ENCODE peak calls at places on chromosomes 5 and 9, in six cellular contexts. A, T, Q, Y, P and H are unnamed samples. For H3K79me2, the result is how much of the 10 kb centered on the place peaks cover.

GRCh38 chr9:108478431-108478837 is 377.4 kb downstream of the ACTL7B start:
- DNase-seq in A (peak), T (no peak), P (no peak), Y (no peak), Q (peak), H (no peak)

GRCh38 chr5:158807-159447 is 32.4 kb upstream of the LRRC14B start:
- DNase-seq in T (no peak), Y (no peak), P (no peak), Q (no peak), A (no peak), H (no peak)

GRCh38 chr9:131400627-131401026 is 6.7 kb downstream of the PRRC2B start:
- DNase-seq in T (no peak), A (no peak), P (no peak), Y (no peak), Q (no peak), H (no peak)

GRCh38 chr5:105931782-105932489 is 1738.8 kb downstream of the EFNA5 start:
- DNase-seq in Q (peak), P (no peak), A (no peak), Y (no peak), T (no peak), H (no peak)

GRCh38 chr5:58887721-58888409 is 305.0 kb downstream of the RAB3C start:
- DNase-seq in Y (no peak), T (no peak), P (no peak), A (no peak), Q (no peak), H (no peak)

GRCh38 chr9:124622882-124623281 is 115.7 kb upstream of the NR5A1 start:
- DNase-seq in A (no peak), Y (no peak), P (no peak), Q (no peak), T (no peak), H (no peak)

GRCh38 chr9:82781965-82782392 is 281.0 kb downstream of the RASEF start:
- DNase-seq in P (no peak), Q (peak), A (no peak), T (no peak), Y (no peak), H (no peak)

GRCh38 chr5:108989761-108990392 is 242.2 kb downstream of the FER start:
- DNase-seq in T (no peak), P (no peak), Y (no peak), Q (no peak), A (no peak), H (no peak)

GRCh38 chr5:130708744-130709143 is 456.3 kb downstream of the HINT1 start:
- DNase-seq in T (no peak), P (no peak), A (no peak), Y (no peak), Q (peak), H (no peak)

GRCh38 chr5:154519375-154519774 is 41.3 kb upstream of the HAND1 start:
- DNase-seq in Y (no peak), T (no peak), P (no peak), A (no peak), Q (peak), H (no peak)

GRCh38 chr5:120124961-120125360 is 339.1 kb upstream of the PRR16 start:
- DNase-seq in P (no peak), Q (no peak), A (no peak), Y (no peak), T (no peak), H (no peak)

GRCh38 chr5:83914199-83914598 is 193.5 kb upstream of the HAPLN1 start:
- DNase-seq in Y (no peak), P (no peak), T (no peak), A (no peak), Q (peak), H (no peak)

GRCh38 chr9:130866474-130866965 is 30.1 kb downstream of the QRFP start:
- DNase-seq in P (peak), Q (peak), T (peak), A (peak), Y (peak), H (peak)

GRCh38 chr5:32291591-32291990 is 21.1 kb downstream of the MTMR12 start:
- DNase-seq in Y (no peak), A (no peak), T (no peak), Q (no peak), P (no peak), H (no peak)

GRCh38 chr5:58240286-58240685 is 219.6 kb downstream of the PLK2 start:
- DNase-seq in A (no peak), Y (no peak), T (no peak), Q (peak), P (no peak), H (no peak)

GRCh38 chr9:32991895-32992595 is 9.4 kb downstream of the APTX start:
- DNase-seq in A (no peak), Y (no peak), P (peak), T (no peak), Q (no peak), H (no peak)

GRCh38 chr9:106771618-106772017 is 91.3 kb upstream of the ZNF462 start:
- DNase-seq in T (no peak), P (no peak), A (no peak), Y (no peak), Q (no peak), H (no peak)

GRCh38 chr9:35940474-35941467 is 17.2 kb downstream of the OR2S2 start:
- DNase-seq in Q (peak), P (no peak), Y (no peak), T (peak), A (no peak), H (no peak)

GRCh38 chr9:23779220-23779619 is 46.8 kb downstream of the ELAVL2 start:
- DNase-seq in Q (peak), A (peak), P (no peak), T (no peak), Y (no peak), H (no peak)

GRCh38 chr9:27582794-27583193 is 9.5 kb upstream of the C9orf72 start:
- DNase-seq in Y (no peak), A (no peak), Q (no peak), T (no peak), P (no peak), H (no peak)

GRCh38 chr5:76874088-76874581 is 24.3 kb downstream of the S100Z start:
- DNase-seq in T (no peak), P (no peak), Q (peak), Y (no peak), A (no peak), H (peak)

GRCh38 chr5:124061663-124062062 is 549.7 kb downstream of the CSNK1G3 start:
- DNase-seq in Q (peak), Y (no peak), T (no peak), P (no peak), A (peak), H (no peak)

GRCh38 chr5:68169898-68170297 is 45.7 kb upstream of the PIK3R1 start:
- DNase-seq in Q (no peak), P (no peak), A (no peak), T (no peak), Y (no peak), H (no peak)

DNA sequence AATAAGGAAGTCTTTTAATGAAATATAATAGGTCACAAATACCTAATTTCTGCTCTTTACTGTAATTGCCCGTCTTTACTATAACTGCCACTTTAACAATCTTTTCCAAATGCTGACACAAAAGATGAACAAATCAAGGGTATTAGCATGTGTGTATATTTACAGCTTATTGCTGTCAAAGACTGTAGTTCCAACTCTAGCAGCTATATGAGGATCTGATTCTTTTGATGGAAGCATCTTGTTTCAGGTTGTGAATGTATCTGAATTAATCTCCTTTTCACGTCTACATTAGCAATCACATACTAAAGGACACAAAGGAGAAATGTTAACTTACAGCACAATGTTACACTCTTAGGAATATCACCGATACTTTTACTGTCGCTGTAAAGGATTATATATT is 27.9 kb downstream of the RFX3 start:
- DNase-seq in Q (no peak), P (no peak), A (no peak), Y (no peak), T (no peak), H (no peak)
- H3K79me2 ChIP-seq in Q (under half), P (under half), A (under half), Y (under half), T (under half), H (under half)

GRCh38 chr9:122950263-122950662 is 9.4 kb downstream of the RABGAP1 start:
- DNase-seq in T (no peak), P (no peak), A (no peak), Q (no peak), Y (no peak), H (no peak)

GRCh38 chr9:122949696-122950095 is 8.9 kb downstream of the RABGAP1 start:
- DNase-seq in A (no peak), Y (no peak), Q (no peak), P (no peak), T (no peak), H (no peak)

GRCh38 chr9:122946486-122947003 is 5.7 kb downstream of the RABGAP1 start:
- DNase-seq in Y (no peak), A (no peak), P (no peak), Q (no peak), T (no peak), H (no peak)

GRCh38 chr9:122951056-122951455 is 10.2 kb downstream of the RABGAP1 start:
- DNase-seq in Q (no peak), A (no peak), P (no peak), Y (no peak), T (no peak), H (no peak)

DNA sequence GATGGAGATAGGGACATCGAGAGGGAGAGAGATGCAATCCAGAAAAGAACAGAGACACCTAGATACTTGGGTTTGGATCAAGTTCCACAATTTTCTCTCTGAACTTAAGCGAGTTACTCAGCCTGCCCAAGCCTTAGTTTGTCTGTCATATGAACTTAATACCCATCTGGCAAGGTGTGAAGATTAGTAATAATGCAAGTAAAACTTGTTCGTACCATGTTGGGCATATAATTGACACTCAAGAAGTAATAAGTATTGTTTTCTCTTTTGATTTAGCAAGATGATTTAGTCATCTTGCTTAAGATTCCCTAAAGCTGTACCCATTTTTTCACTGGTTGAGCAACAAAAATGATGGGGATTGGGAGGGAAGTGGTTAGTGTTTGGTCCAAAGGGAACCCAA is 7.5 kb downstream of the RABGAP1 start:
- DNase-seq in T (no peak), P (no peak), Q (no peak), A (no peak), Y (no peak), H (no peak)
- H3K79me2 ChIP-seq in T (half or more), P (half or more), Q (half or more), A (half or more), Y (under half), H (half or more)

GRCh38 chr5:65730910-65731309 is 8.9 kb downstream of the NLN start:
- DNase-seq in Y (no peak), P (no peak), Q (peak), A (no peak), T (no peak), H (no peak)

GRCh38 chr5:65722575-65723424 is 795 bp downstream of the NLN start:
- DNase-seq in Y (no peak), A (no peak), T (peak), P (peak), Q (peak), H (no peak)

GRCh38 chr5:65727491-65728156 is 5.6 kb downstream of the NLN start:
- DNase-seq in A (no peak), P (no peak), T (no peak), Q (no peak), Y (no peak), H (no peak)

DNA sequence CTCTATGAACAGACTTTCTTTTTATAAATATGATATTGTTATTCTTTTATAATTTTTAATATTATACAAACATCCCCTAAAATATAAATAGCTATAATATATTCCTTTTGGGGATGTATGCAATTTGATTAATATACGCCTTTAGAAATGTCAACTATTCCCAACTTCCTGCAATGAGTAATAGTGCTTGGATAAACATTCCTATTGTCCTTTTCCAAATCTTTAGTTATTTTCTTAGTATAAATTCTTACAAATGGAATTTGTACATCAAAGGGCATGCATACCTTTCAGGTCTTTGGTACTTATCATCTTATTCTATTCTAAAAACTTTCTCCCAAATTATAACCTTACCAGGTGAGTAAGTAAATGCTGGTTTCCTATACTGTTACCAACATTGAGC is 6.2 kb downstream of the NLN start:
- DNase-seq in P (no peak), T (no peak), Y (no peak), A (no peak), Q (peak), H (no peak)
- H3K79me2 ChIP-seq in P (half or more), T (under half), Y (under half), A (under half), Q (half or more), H (under half)

GRCh38 chr9:114483499-114483898 is 21.8 kb downstream of the WHRN start:
- DNase-seq in P (no peak), Q (no peak), T (no peak), A (no peak), Y (no peak), H (no peak)

GRCh38 chr9:114484854-114485443 is 20.3 kb downstream of the WHRN start:
- DNase-seq in Q (peak), T (no peak), Y (no peak), A (no peak), P (no peak), H (peak)

GRCh38 chr9:114482602-114483001 is 22.7 kb downstream of the WHRN start:
- DNase-seq in Y (no peak), T (no peak), A (no peak), P (no peak), Q (no peak), H (no peak)

GRCh38 chr9:114484215-114484853 is 20.9 kb downstream of the WHRN start:
- DNase-seq in Q (no peak), A (no peak), P (no peak), Y (no peak), T (no peak), H (no peak)

DNA sequence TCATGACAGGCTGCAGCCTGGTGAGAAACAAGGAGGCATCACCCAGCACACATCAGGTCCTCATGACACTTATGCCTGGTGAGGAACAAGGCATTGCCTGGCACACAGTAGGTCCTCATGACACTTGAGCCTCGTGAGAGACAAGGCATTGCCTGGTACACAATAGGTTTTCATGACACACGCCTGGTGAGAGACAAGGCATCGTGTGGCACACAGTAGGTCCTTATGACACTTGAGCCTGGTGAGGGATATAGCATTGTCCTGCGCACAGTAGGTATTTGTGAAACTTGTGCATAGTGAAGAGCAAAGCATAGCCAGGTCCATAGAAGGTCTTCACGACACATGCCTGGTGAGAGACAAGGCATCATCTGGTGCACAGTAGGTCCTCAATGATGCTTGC is 23.5 kb downstream of the WHRN start:
- DNase-seq in Y (no peak), P (no peak), A (no peak), T (no peak), Q (no peak), H (no peak)
- H3K79me2 ChIP-seq in Y (under half), P (under half), A (under half), T (under half), Q (under half), H (under half)